ENCODE peak calls at places on chromosome 21, in four cellular contexts. O is CD8-positive, alpha-beta memory T cell; X is AG10803; L is cardiac fibroblast. D is an unnamed sample.

GRCh38 chr21:35738342-35738961 is 321.9 kb downstream of the SETD4 start:
- DNase-seq in O (no peak), X (no peak), L (peak), D (no peak)

GRCh38 chr21:15065381-15066230 is 806 bp upstream of the NRIP1 start:
- DNase-seq in O (peak), X (peak), L (peak), D (no peak)

GRCh38 chr21:41141031-41141457 is 26.9 kb upstream of the BACE2 start:
- DNase-seq in O (no peak), X (peak), L (peak), D (no peak)

GRCh38 chr21:22561946-22562345 is 1563.7 kb downstream of the NCAM2 start:
- DNase-seq in O (no peak), X (no peak), L (no peak), D (no peak)

GRCh38 chr21:38970765-38971164 is 165.0 kb downstream of the ETS2 start:
- DNase-seq in O (no peak), X (no peak), L (no peak), D (no peak)

GRCh38 chr21:37592496-37592895 is 225.9 kb downstream of the DYRK1A start:
- DNase-seq in O (no peak), X (no peak), L (no peak), D (no peak)

GRCh38 chr21:36193200-36193599 is 36.6 kb downstream of the DOP1B start:
- DNase-seq in O (no peak), X (no peak), L (no peak), D (no peak)

GRCh38 chr21:32314806-32315205 is 16.2 kb downstream of the MRAP start:
- DNase-seq in O (no peak), X (no peak), L (no peak), D (no peak)

GRCh38 chr21:17819878-17820232 is 699 bp upstream of the C21orf91 start:
- DNase-seq in O (peak), X (no peak), L (no peak), D (no peak)

GRCh38 chr21:16587141-16587570 is 857.4 kb downstream of the USP25 start:
- DNase-seq in O (no peak), X (peak), L (peak), D (no peak)

GRCh38 chr21:35521293-35521692 is 472.2 kb upstream of the RUNX1 start:
- DNase-seq in O (no peak), X (no peak), L (no peak), D (no peak)

GRCh38 chr21:32457360-32457840 is 44.9 kb downstream of the EVA1C start:
- DNase-seq in O (no peak), X (peak), L (peak), D (no peak)

GRCh38 chr21:17853393-17854275 is 34.5 kb upstream of the C21orf91 start:
- DNase-seq in O (no peak), X (no peak), L (no peak), D (no peak)

GRCh38 chr21:30146558-30147282 is 19.9 kb downstream of the CLDN17 start:
- DNase-seq in O (no peak), X (no peak), L (no peak), D (no peak)

GRCh38 chr21:46411236-46411635 is 47.5 kb upstream of the DIP2A start:
- DNase-seq in O (no peak), X (no peak), L (no peak), D (no peak)

GRCh38 chr21:46411691-46412090 is 47.0 kb upstream of the DIP2A start:
- DNase-seq in O (no peak), X (no peak), L (no peak), D (no peak)

GRCh38 chr21:46412521-46413364 is 45.9 kb upstream of the DIP2A start:
- DNase-seq in O (no peak), X (no peak), L (no peak), D (no peak)

GRCh38 chr21:46410516-46410915 is 48.2 kb upstream of the DIP2A start:
- DNase-seq in O (no peak), X (no peak), L (no peak), D (no peak)

GRCh38 chr21:46409641-46410406 is 48.9 kb upstream of the DIP2A start:
- DNase-seq in O (no peak), X (no peak), L (no peak), D (no peak)
- H3K4me3 ChIP-seq in O (no peak), X (no peak), L (no peak), D (no peak)

GRCh38 chr21:46664316-46664995 is 29.0 kb downstream of the PRMT2 start:
- DNase-seq in O (no peak), X (no peak), L (no peak), D (no peak)

GRCh38 chr21:46668381-46668780 is 32.9 kb downstream of the PRMT2 start:
- DNase-seq in O (no peak), X (no peak), L (no peak), D (no peak)

GRCh38 chr21:46665566-46665965 is 30.1 kb downstream of the PRMT2 start:
- DNase-seq in O (no peak), X (no peak), L (no peak), D (no peak)

GRCh38 chr21:46667735-46668380 is 32.4 kb downstream of the PRMT2 start:
- DNase-seq in O (no peak), X (peak), L (peak), D (no peak)

GRCh38 chr21:46667191-46667734 is 31.8 kb downstream of the PRMT2 start:
- DNase-seq in O (no peak), X (peak), L (peak), D (no peak)
- H3K4me3 ChIP-seq in O (peak), X (peak), L (peak), D (peak)

DNA sequence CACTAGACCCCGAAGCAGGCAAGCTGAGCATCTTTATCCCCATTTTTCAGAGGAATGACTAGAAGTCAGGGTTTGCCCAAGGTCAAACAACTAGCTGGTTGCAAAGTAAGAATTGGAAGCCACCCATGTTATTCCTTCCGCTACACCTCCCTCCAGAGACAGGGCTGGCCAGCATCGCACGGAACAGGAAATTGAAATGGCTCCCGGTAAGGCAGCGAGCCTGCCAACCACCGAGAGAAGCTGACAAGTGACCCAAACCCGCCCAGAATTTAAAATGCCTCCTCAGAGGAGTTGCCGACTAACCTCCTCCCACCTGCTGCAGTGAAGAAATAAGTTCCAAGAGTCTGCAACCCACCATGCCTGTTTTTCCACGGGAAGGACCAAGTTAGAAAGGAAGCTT is 78.8 kb downstream of the TIAM1 start:
- DNase-seq in O (no peak), X (no peak), L (peak), D (no peak)
- H3K4me3 ChIP-seq in O (no peak), X (no peak), L (no peak), D (no peak)

GRCh38 chr21:42182713-42183371 is 36.1 kb upstream of the ABCG1 start:
- DNase-seq in O (no peak), X (no peak), L (no peak), D (no peak)
- H3K4me3 ChIP-seq in O (no peak), X (no peak), L (no peak), D (no peak)

GRCh38 chr21:14057313-14057712 is 153.4 kb downstream of the LIPI start:
- DNase-seq in O (no peak), X (no peak), L (no peak), D (no peak)

GRCh38 chr21:14054682-14055081 is 156.1 kb downstream of the LIPI start:
- DNase-seq in O (no peak), X (no peak), L (no peak), D (no peak)

GRCh38 chr21:14058566-14058965 is 152.2 kb downstream of the LIPI start:
- DNase-seq in O (no peak), X (no peak), L (no peak), D (no peak)

DNA sequence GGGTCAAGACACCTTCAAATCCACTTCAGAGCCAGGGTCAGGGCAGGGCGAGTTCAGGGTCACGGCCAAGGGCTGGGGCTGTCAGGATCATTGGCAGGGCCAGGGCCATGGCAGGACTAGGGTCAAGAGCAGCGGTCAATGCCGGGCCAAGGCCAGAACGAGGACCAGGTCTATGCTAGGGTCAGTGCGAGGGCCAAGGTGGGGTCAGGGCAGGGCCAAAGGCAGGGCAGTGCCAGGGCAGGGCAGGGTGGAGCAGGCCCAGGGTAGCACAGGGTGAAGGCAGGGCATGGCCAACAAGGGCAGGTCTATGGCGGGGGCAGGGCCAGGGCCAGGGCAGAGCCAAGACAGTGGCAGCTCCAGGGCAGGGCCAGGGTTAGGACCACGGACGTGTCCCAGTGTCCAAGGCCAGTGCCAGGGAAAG is 154.0 kb downstream of the LIPI start:
- DNase-seq in O (no peak), X (no peak), L (no peak), D (no peak)
- H3K4me3 ChIP-seq in O (no peak), X (no peak), L (no peak), D (no peak)

D was measured in Jurkat, Clone E6-1.